ENCODE peak calls at places on chromosomes 16 and 17, in four cellular contexts. X is WTC11, O is HepG2, I is GM12878. L is an unnamed sample.

GRCh38 chr16:55297062-55297909 is 26.7 kb upstream of the IRX6 start:
- DNase-seq in O (no peak), I (no peak), X (no peak), L (no peak)

GRCh38 chr17:16314189-16314588 is 39.1 kb downstream of the CENPV start:
- DNase-seq in O (no peak), I (no peak), X (no peak), L (no peak)

GRCh38 chr17:55152236-55152635 is 112.5 kb upstream of the HLF start:
- DNase-seq in O (no peak), X (no peak), I (no peak), L (no peak)

GRCh38 chr16:64654137-64654652 is 467.7 kb downstream of the CDH11 start:
- DNase-seq in I (no peak), O (no peak), X (no peak), L (no peak)

GRCh38 chr16:69888005-69888560 is 63.1 kb upstream of the CLEC18A start:
- DNase-seq in X (no peak), O (no peak), I (peak), L (no peak)

GRCh38 chr17:199195-199604 is 17.8 kb upstream of the DOC2B start:
- DNase-seq in X (no peak), I (no peak), O (no peak), L (no peak)

GRCh38 chr16:58138852-58139251 is 9.7 kb upstream of the CFAP20 start:
- DNase-seq in X (no peak), I (no peak), O (no peak), L (no peak)

GRCh38 chr17:43129671-43130010 is 4.5 kb upstream of the BRCA1 start:
- DNase-seq in O (no peak), I (no peak), X (no peak), L (no peak)

GRCh38 chr17:64081802-64082799 is 47.8 kb downstream of the ERN1 start:
- DNase-seq in O (peak), I (peak), X (no peak), L (peak)

GRCh38 chr17:20779521-20779920 is 200.0 kb downstream of the CDRT15L2 start:
- DNase-seq in X (no peak), I (no peak), O (no peak), L (no peak)

GRCh38 chr17:31580331-31581021 is 189.0 kb downstream of the RAB11FIP4 start:
- DNase-seq in I (no peak), O (no peak), X (no peak), L (no peak)

GRCh38 chr17:7041607-7042506 is 2.0 kb downstream of the SLC16A11 start:
- DNase-seq in I (no peak), O (no peak), X (peak), L (no peak)

GRCh38 chr17:39623356-39623950 is 3.3 kb upstream of the PPP1R1B start:
- DNase-seq in X (peak), I (no peak), O (peak), L (peak)

GRCh38 chr16:30985401-30986128 is 558 bp downstream of the HSD3B7 start:
- DNase-seq in I (no peak), X (peak), O (peak), L (peak)

GRCh38 chr16:72946063-72946462 is 101.9 kb downstream of the ZFHX3 start:
- DNase-seq in I (no peak), O (no peak), X (no peak), L (no peak)

GRCh38 chr16:89062389-89063345 is 31.0 kb upstream of the ACSF3 start:
- DNase-seq in I (no peak), O (no peak), X (no peak), L (no peak)

GRCh38 chr17:31830971-31831755 is 27.9 kb downstream of the COPRS start:
- DNase-seq in O (no peak), X (no peak), I (no peak), L (no peak)

GRCh38 chr17:3005696-3006095 is 57.7 kb downstream of the OR1D5 start:
- DNase-seq in O (no peak), I (no peak), X (no peak), L (no peak)

GRCh38 chr17:47694018-47694817 is at the start of gene TBKBP1:
- DNase-seq in O (peak), X (peak), I (no peak), L (peak)

GRCh38 chr17:57811633-57812280 is 38.1 kb downstream of the MRPS23 start:
- DNase-seq in I (no peak), X (no peak), O (no peak), L (no peak)

GRCh38 chr17:81910840-81911276 is 341 bp downstream of the PCYT2 start:
- DNase-seq in O (no peak), X (no peak), I (no peak), L (no peak)

GRCh38 chr17:83154311-83155127 is 75.1 kb downstream of the METRNL start:
- DNase-seq in X (no peak), O (no peak), I (no peak), L (no peak)

GRCh38 chr17:64413505-64413904 is 22.8 kb upstream of the PECAM1 start:
- DNase-seq in X (no peak), O (no peak), I (peak), L (no peak)

GRCh38 chr16:69440236-69440635 is 15.8 kb downstream of the CYB5B start:
- DNase-seq in I (no peak), O (no peak), X (no peak), L (no peak)

GRCh38 chr16:73697336-73697735 is 599.3 kb upstream of the PSMD7 start:
- DNase-seq in I (no peak), O (no peak), X (no peak), L (no peak)

GRCh38 chr17:30203471-30203981 is 32.0 kb downstream of the SLC6A4 start:
- DNase-seq in O (no peak), X (peak), I (no peak), L (peak)

GRCh38 chr17:27504188-27504995 is 48.1 kb downstream of the KSR1 start:
- DNase-seq in I (no peak), X (no peak), O (peak), L (no peak)

GRCh38 chr16:88449267-88449561 is 3.9 kb upstream of the ZFPM1 start:
- DNase-seq in O (no peak), I (no peak), X (no peak), L (no peak)

DNA sequence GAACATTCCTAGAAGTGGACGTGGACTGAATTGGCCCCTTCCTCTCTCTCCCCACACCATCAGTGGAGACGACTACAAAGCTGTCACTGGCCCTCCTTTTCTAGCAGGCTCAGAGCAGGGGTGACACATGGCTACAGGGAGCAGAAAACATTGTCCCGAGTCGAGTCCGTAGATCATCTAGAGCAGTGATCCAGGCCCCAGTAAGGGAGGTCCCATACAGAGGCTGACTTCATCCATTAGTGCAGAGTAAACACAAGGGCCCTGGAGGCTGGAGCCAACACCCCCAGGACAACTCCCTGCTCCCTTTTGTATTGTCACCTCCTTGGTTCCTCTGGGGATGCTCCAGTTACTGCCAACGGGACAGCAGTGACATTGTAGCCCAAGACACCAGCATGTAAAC is 130.7 kb downstream of the CMIP start:
- DNase-seq in I (no peak), O (peak), X (no peak), L (no peak)
- TF ChIP-seq NR2C2 in I (no peak), O (no peak), X (no peak), L (no peak)

GRCh38 chr16:17223576-17223975 is 247.2 kb downstream of the XYLT1 start:
- DNase-seq in X (no peak), O (no peak), I (no peak), L (no peak)

GRCh38 chr16:17225551-17225950 is 245.2 kb downstream of the XYLT1 start:
- DNase-seq in O (no peak), I (no peak), X (no peak), L (no peak)

GRCh38 chr16:17222756-17223411 is 247.9 kb downstream of the XYLT1 start:
- DNase-seq in O (no peak), I (no peak), X (peak), L (no peak)

GRCh38 chr16:17224350-17224749 is 246.4 kb downstream of the XYLT1 start:
- DNase-seq in O (no peak), I (no peak), X (no peak), L (no peak)

DNA sequence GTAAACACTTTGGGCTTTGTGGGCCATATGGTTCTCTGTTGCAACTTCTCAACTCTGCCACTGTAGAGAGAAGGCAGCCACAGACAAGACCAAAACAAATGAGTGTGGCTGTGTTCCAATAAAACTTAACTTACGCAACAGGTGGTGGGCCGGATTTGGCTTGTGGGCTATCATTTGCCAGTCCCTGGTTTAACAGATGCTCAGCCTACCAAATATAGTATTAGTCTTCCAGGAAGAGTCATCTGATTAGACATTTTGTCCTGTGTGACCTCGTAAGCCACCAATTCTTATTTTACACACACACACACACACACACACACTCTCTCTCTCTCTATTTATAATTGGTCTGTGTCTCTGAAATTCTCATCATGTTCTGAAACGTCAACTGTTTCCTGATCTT is 245.9 kb downstream of the XYLT1 start:
- DNase-seq in X (no peak), I (no peak), O (no peak), L (no peak)
- TF ChIP-seq NR2C2 in X (no peak), I (no peak), O (no peak), L (no peak)

DNA sequence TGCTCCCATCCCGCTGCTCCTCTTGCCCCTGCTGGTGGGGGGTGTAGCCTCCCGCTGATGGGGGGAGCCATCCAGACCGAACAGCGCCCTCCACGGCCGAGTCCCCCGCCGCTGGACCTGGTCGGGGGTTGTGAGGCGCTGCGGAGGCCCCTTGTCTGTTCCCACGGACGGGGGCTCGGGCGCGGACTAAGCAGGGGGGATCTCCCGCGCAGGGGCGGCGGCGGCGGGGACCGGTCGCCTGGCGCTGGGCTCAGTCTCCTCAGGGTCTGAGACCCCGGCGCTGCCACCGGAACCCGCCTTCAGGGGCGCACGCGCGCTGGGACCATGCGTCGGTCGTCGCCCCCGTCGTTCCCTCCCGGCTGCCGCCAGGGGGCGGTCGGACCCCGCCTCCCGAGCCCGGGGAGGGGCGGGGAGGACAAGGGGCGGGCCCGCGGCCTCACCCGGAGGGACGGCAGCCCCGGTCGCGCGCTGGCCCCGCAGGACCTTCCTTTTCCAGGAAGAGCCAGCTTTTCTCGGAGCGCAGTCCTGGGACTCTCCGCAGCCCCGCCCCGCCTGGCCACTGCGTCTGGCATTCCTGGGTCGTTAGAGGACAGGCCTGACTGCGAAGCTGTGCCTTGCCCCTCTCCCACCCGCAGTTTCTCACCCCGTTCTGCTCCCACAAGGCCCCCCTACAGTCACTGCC is 6.3 kb upstream of the IL32 start:
- DNase-seq in X (peak), I (no peak), O (peak), L (peak)
- TF ChIP-seq NR2C2 in X (no peak), I (no peak), O (peak), L (peak)

GRCh38 chr16:85171809-85172464 is 59.7 kb upstream of the CIBAR2 start:
- DNase-seq in O (no peak), I (no peak), X (no peak), L (no peak)

GRCh38 chr16:85173981-85174751 is 61.9 kb upstream of the CIBAR2 start:
- DNase-seq in I (no peak), X (no peak), O (peak), L (no peak)

GRCh38 chr16:85171004-85171808 is 58.9 kb upstream of the CIBAR2 start:
- DNase-seq in X (no peak), I (no peak), O (no peak), L (no peak)

GRCh38 chr16:85173077-85173980 is 61.1 kb upstream of the CIBAR2 start:
- DNase-seq in I (no peak), O (no peak), X (no peak), L (peak)

GRCh38 chr16:85172465-85173071 is 60.3 kb upstream of the CIBAR2 start:
- DNase-seq in O (peak), I (no peak), X (peak), L (peak)
- TF ChIP-seq NR2C2 in O (peak), I (no peak), X (no peak), L (peak)

GRCh38 chr16:4048481-4048880 is 67.8 kb downstream of the ADCY9 start:
- DNase-seq in X (no peak), O (no peak), I (no peak), L (no peak)
- TF ChIP-seq NR2C2 in X (no peak), O (no peak), I (no peak), L (no peak)

GRCh38 chr17:67571478-67571877 is 146.3 kb upstream of the NOL11 start:
- DNase-seq in X (no peak), I (no peak), O (no peak), L (no peak)
- TF ChIP-seq NR2C2 in X (no peak), I (no peak), O (no peak), L (no peak)

GRCh38 chr17:77873518-77874302 is 84.8 kb upstream of the TNRC6C start:
- DNase-seq in I (no peak), X (no peak), O (no peak), L (no peak)
- TF ChIP-seq NR2C2 in I (no peak), X (no peak), O (no peak), L (no peak)

DNA sequence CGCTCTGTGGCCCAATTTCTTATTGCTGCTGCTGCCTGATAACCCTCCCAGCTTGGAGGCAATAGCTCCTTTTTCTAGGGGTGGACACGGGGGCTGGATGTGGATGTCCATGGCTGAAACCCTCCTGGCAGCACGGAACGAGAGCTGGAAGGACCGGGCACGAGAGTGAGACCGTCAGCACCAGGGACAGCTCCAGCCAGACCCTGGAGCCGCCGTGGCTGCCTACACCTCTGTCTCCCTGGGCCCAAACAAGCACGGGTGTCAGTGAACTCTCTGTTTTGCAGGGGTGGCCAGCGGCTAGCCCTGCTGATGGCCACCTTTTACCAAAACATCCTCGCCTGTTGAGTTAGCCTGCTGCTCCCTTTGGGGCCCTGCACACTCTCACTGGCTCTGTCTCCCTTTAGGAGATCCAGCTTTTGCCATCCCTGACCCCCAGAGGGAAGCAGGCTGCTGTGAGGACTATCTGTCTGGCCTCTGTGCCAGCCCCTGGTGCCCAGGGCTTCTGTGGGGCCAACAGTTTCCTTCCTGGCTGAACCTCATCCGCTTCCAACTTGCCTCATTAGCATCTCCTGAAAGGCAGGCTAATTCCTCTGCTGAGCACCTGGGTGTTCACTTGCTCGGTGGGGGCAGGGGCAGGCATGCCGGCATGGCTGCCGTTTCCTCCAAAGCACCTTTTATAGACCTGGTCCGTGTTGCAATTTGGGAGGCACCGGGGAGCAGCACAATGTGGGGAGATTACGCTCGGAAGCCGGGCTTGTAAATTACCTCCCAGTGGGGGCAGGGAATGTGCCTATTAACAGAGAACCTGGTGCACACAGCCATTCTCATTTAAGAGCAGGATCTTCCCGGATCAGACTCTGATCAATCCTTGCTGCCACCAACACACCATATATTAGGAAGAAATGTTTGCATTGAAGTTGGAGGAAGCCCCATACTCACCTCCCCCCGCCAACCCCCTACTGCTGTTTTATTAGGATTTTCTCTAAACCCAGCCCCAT is 118.2 kb downstream of the ENGASE start:
- DNase-seq in O (no peak), X (peak), I (no peak), L (peak)
- TF ChIP-seq NR2C2 in O (no peak), X (no peak), I (no peak), L (no peak)

GRCh38 chr16:11639925-11640899 is 28.0 kb upstream of the SNN start:
- DNase-seq in I (no peak), X (no peak), O (peak), L (peak)
- TF ChIP-seq NR2C2 in I (no peak), X (no peak), O (no peak), L (peak)

GRCh38 chr17:4997302-4998026 is at the start of the genes INCA1 and KIF1C:
- DNase-seq in O (peak), I (peak), X (peak), L (peak)

GRCh38 chr17:5000237-5000639 is 2.5 kb downstream of the KIF1C start:
- DNase-seq in O (no peak), X (peak), I (no peak), L (no peak)

GRCh38 chr17:4999429-5000093 is 1.8 kb downstream of the KIF1C start:
- DNase-seq in O (no peak), I (no peak), X (no peak), L (no peak)

GRCh38 chr17:4998027-4998665 is 396 bp downstream of the KIF1C start:
- DNase-seq in I (no peak), X (peak), O (peak), L (no peak)

GRCh38 chr17:4998666-4999428 is 1.1 kb downstream of the KIF1C start:
- DNase-seq in O (peak), X (peak), I (no peak), L (no peak)
- TF ChIP-seq NR2C2 in O (peak), X (no peak), I (no peak), L (no peak)